ENCODE peak calls at places on chromosomes 3 and 15, in five cellular contexts. F, S, Y, W and H are unnamed samples.

GRCh38 chr3:186790261-186790981 is 7.0 kb downstream of the EIF4A2 start:
- DNase-seq in S (no peak), F (no peak), W (peak; percentile 26), Y (no peak), H (no peak)

GRCh38 chr3:187979543-187979942 is 174.4 kb upstream of the LPP start:
- DNase-seq in Y (no peak), W (no peak), F (no peak), S (no peak), H (no peak)

GRCh38 chr15:45640610-45641009 is 5.8 kb downstream of the SQOR start:
- DNase-seq in F (no peak), W (no peak), S (no peak), Y (no peak), H (no peak)

GRCh38 chr3:158709666-158710083 is 22.6 kb downstream of the RARRES1 start:
- DNase-seq in F (no peak), W (no peak), S (no peak), Y (no peak), H (no peak)

GRCh38 chr3:46971742-46972141 is 4.8 kb downstream of the CCDC12 start:
- DNase-seq in F (no peak), S (no peak), Y (no peak), W (no peak), H (no peak)

GRCh38 chr3:149581681-149582349 is 76.0 kb downstream of the WWTR1 start:
- DNase-seq in W (no peak), Y (no peak), F (no peak), S (peak; percentile 12), H (no peak)

GRCh38 chr3:76570436-76571057 is 469.4 kb upstream of the ROBO2 start:
- DNase-seq in Y (no peak), S (no peak), F (no peak), W (peak; percentile 11), H (no peak)

GRCh38 chr3:38131621-38132369 is 5.1 kb downstream of the ACAA1 start:
- DNase-seq in Y (no peak), W (no peak), S (no peak), F (peak; percentile 25), H (no peak)

GRCh38 chr3:13047296-13048165 is 25.7 kb downstream of the IQSEC1 start:
- DNase-seq in Y (no peak), F (no peak), W (no peak), S (no peak), H (no peak)

GRCh38 chr3:45347329-45348000 is 40.9 kb upstream of the LARS2 start:
- DNase-seq in F (no peak), W (no peak), S (no peak), Y (no peak), H (no peak)

GRCh38 chr15:44215594-44215993 is 20.5 kb upstream of the FRMD5 start:
- DNase-seq in Y (no peak), W (no peak), F (no peak), S (peak; percentile 8), H (no peak)

GRCh38 chr15:43872416-43873020 is 45.7 kb downstream of the WDR76 start:
- DNase-seq in Y (peak; percentile 54), F (no peak), W (peak; percentile 11), S (peak; percentile 51), H (peak; percentile 34)

GRCh38 chr3:194941360-194941955 is 255.8 kb downstream of the FAM43A start:
- DNase-seq in F (no peak), Y (no peak), S (no peak), W (no peak), H (no peak)

GRCh38 chr15:32107477-32108080 is 77.3 kb downstream of the CHRNA7 start:
- DNase-seq in W (no peak), S (no peak), F (no peak), Y (no peak), H (no peak)

GRCh38 chr15:97893988-97894387 is 66.5 kb upstream of the ARRDC4 start:
- DNase-seq in S (no peak), F (no peak), Y (no peak), W (no peak), H (no peak)

GRCh38 chr3:89690649-89691048 is 583.2 kb downstream of the EPHA3 start:
- DNase-seq in F (no peak), S (no peak), Y (no peak), W (no peak), H (no peak)

GRCh38 chr15:53193149-53193548 is 403.0 kb upstream of the ONECUT1 start:
- DNase-seq in F (no peak), Y (no peak), W (no peak), S (no peak), H (no peak)

GRCh38 chr3:87145553-87145952 is 81.6 kb upstream of the CHMP2B start:
- DNase-seq in Y (peak; percentile 19), S (no peak), F (no peak), W (no peak), H (no peak)

GRCh38 chr3:177596248-177596821 is 399.1 kb upstream of the TBL1XR1 start:
- DNase-seq in S (no peak), Y (no peak), W (peak; percentile 69), F (peak; percentile 34), H (no peak)

GRCh38 chr3:195385526-195385925 is 57.3 kb downstream of the ACAP2 start:
- DNase-seq in F (no peak), W (no peak), Y (no peak), S (no peak), H (no peak)

GRCh38 chr3:58234516-58234931 is 3.1 kb upstream of the ABHD6 start:
- DNase-seq in Y (no peak), F (no peak), S (no peak), W (no peak), H (no peak)

GRCh38 chr15:70023769-70024491 is 73.8 kb downstream of the TLE3 start:
- DNase-seq in S (peak; percentile 47), Y (no peak), W (no peak), F (peak; percentile 68), H (no peak)

GRCh38 chr15:77243716-77244401 is 172.9 kb upstream of the TSPAN3 start:
- DNase-seq in W (no peak), S (no peak), Y (no peak), F (no peak), H (no peak)